ENCODE peak calls at places on chromosomes 7 and 10, in eight cellular contexts. One of them, this sample, is unnamed.

GRCh38 chr10:3467052-3467906 is 294.7 kb upstream of the PITRM1 start:
- DNase-seq in ELR: peak
- DNase-seq in coronary artery: peak
- DNase-seq in GM04503: peak
- DNase-seq in CD8-positive, alpha-beta memory T cell: no peak
- DNase-seq in small intestine: no peak
- DNase-seq in NCI-H510A: no peak
- DNase-seq in A172: peak
- DNase-seq in this sample: peak

GRCh38 chr7:156002362-156003001 is 190.2 kb upstream of the SHH start:
- DNase-seq in ELR: no peak
- DNase-seq in coronary artery: peak
- DNase-seq in GM04503: no peak
- DNase-seq in CD8-positive, alpha-beta memory T cell: no peak
- DNase-seq in small intestine: peak
- DNase-seq in NCI-H510A: no peak
- DNase-seq in A172: no peak
- DNase-seq in this sample: no peak

GRCh38 chr10:125189162-125189561 is 28.8 kb upstream of the CTBP2 start:
- DNase-seq in ELR: no peak
- DNase-seq in coronary artery: peak
- DNase-seq in GM04503: no peak
- DNase-seq in CD8-positive, alpha-beta memory T cell: no peak
- DNase-seq in small intestine: no peak
- DNase-seq in NCI-H510A: no peak
- DNase-seq in A172: no peak
- DNase-seq in this sample: no peak

GRCh38 chr10:114250246-114250645 is 11.2 kb downstream of the VWA2 start:
- DNase-seq in ELR: no peak
- DNase-seq in coronary artery: no peak
- DNase-seq in GM04503: no peak
- DNase-seq in CD8-positive, alpha-beta memory T cell: no peak
- DNase-seq in small intestine: no peak
- DNase-seq in NCI-H510A: no peak
- DNase-seq in A172: no peak
- DNase-seq in this sample: no peak

GRCh38 chr7:156665101-156665500 is 24.5 kb downstream of the RNF32 start:
- DNase-seq in ELR: no peak
- DNase-seq in coronary artery: no peak
- DNase-seq in GM04503: no peak
- DNase-seq in CD8-positive, alpha-beta memory T cell: no peak
- DNase-seq in small intestine: no peak
- DNase-seq in NCI-H510A: no peak
- DNase-seq in A172: no peak
- DNase-seq in this sample: no peak

GRCh38 chr10:18955041-18955440 is 93.6 kb upstream of the MALRD1 start:
- DNase-seq in ELR: no peak
- DNase-seq in coronary artery: no peak
- DNase-seq in GM04503: no peak
- DNase-seq in CD8-positive, alpha-beta memory T cell: no peak
- DNase-seq in small intestine: no peak
- DNase-seq in NCI-H510A: no peak
- DNase-seq in A172: no peak
- DNase-seq in this sample: no peak

GRCh38 chr7:128875523-128875948 is 12.9 kb downstream of the ATP6V1F start:
- DNase-seq in ELR: no peak
- DNase-seq in coronary artery: no peak
- DNase-seq in GM04503: no peak
- DNase-seq in CD8-positive, alpha-beta memory T cell: no peak
- DNase-seq in small intestine: no peak
- DNase-seq in NCI-H510A: no peak
- DNase-seq in A172: no peak
- DNase-seq in this sample: no peak

GRCh38 chr10:110207805-110208613 is 604 bp downstream of the MXI1 start:
- DNase-seq in ELR: peak
- DNase-seq in coronary artery: peak
- DNase-seq in GM04503: no peak
- DNase-seq in CD8-positive, alpha-beta memory T cell: peak
- DNase-seq in small intestine: peak
- DNase-seq in NCI-H510A: peak
- DNase-seq in A172: no peak
- DNase-seq in this sample: no peak

GRCh38 chr10:7792541-7792940 is 4.6 kb downstream of the ATP5F1C start:
- DNase-seq in ELR: peak
- DNase-seq in coronary artery: no peak
- DNase-seq in GM04503: no peak
- DNase-seq in CD8-positive, alpha-beta memory T cell: no peak
- DNase-seq in small intestine: no peak
- DNase-seq in NCI-H510A: no peak
- DNase-seq in A172: no peak
- DNase-seq in this sample: no peak

GRCh38 chr10:34721201-34721840 is 93.8 kb downstream of the PARD3 start:
- DNase-seq in ELR: peak
- DNase-seq in coronary artery: no peak
- DNase-seq in GM04503: no peak
- DNase-seq in CD8-positive, alpha-beta memory T cell: no peak
- DNase-seq in small intestine: no peak
- DNase-seq in NCI-H510A: no peak
- DNase-seq in A172: peak
- DNase-seq in this sample: no peak

This sample was measured in skeletal muscle cell.